ENCODE peak calls at places on chromosomes 16 and 17, in seven cellular contexts. T is left ventricle myocardium inferior, K is uterus, G is body of pancreas, J is HFFc6, U is esophagus squamous epithelium, P is fibroblast of mammary gland. Q is an unnamed sample.

GRCh38 chr17:60851181-60851580 is 173.5 kb downstream of the BCAS3 start:
- DNase-seq in T (no peak), K (no peak), G (no peak), J (no peak), U (no peak), P (no peak), Q (no peak)

GRCh38 chr16:11613381-11614303 is 26.9 kb upstream of the LITAF start:
- DNase-seq in T (peak), K (no peak), G (no peak), J (no peak), U (peak), P (no peak), Q (no peak)

GRCh38 chr17:81074440-81074839 is 39.5 kb downstream of the BAIAP2 start:
- DNase-seq in T (no peak), K (no peak), G (no peak), J (no peak), U (no peak), P (no peak), Q (no peak)

GRCh38 chr17:1830288-1830687 is 483 bp downstream of the RPA1 start:
- DNase-seq in T (no peak), K (no peak), G (no peak), J (no peak), U (no peak), P (peak), Q (no peak)

GRCh38 chr17:1008008-1008761 is 11.3 kb downstream of the TIMM22 start:
- DNase-seq in T (peak), K (peak), G (no peak), J (no peak), U (no peak), P (peak), Q (no peak)

GRCh38 chr16:56279132-56279531 is 87.8 kb downstream of the GNAO1 start:
- DNase-seq in T (no peak), K (no peak), G (no peak), J (no peak), U (no peak), P (no peak), Q (no peak)

GRCh38 chr17:64506576-64507417 is at the start of gene CEP95:
- DNase-seq in T (peak), K (peak), G (peak), J (peak), U (peak), P (peak), Q (peak)

GRCh38 chr17:16934836-16935235 is 37.1 kb downstream of the TNFRSF13B start:
- DNase-seq in T (peak), K (no peak), G (no peak), J (no peak), U (no peak), P (no peak), Q (no peak)

GRCh38 chr16:48003226-48003907 is 152.4 kb downstream of the ABCC12 start:
- DNase-seq in T (no peak), K (no peak), G (no peak), J (no peak), U (no peak), P (peak), Q (peak)

GRCh38 chr17:81379523-81379942 is 15.7 kb upstream of the BAHCC1 start:
- DNase-seq in T (no peak), K (no peak), G (peak), J (no peak), U (no peak), P (no peak), Q (no peak)

GRCh38 chr16:69243479-69243878 is 56.5 kb downstream of the SNTB2 start:
- DNase-seq in T (no peak), K (no peak), G (no peak), J (peak), U (no peak), P (peak), Q (no peak)

GRCh38 chr16:25081702-25082101 is 29.8 kb upstream of the LCMT1 start:
- DNase-seq in T (no peak), K (no peak), G (no peak), J (no peak), U (no peak), P (no peak), Q (no peak)

GRCh38 chr17:57578608-57578990 is 166.5 kb downstream of the CCDC182 start:
- DNase-seq in T (no peak), K (no peak), G (no peak), J (no peak), U (no peak), P (peak), Q (no peak)

DNA sequence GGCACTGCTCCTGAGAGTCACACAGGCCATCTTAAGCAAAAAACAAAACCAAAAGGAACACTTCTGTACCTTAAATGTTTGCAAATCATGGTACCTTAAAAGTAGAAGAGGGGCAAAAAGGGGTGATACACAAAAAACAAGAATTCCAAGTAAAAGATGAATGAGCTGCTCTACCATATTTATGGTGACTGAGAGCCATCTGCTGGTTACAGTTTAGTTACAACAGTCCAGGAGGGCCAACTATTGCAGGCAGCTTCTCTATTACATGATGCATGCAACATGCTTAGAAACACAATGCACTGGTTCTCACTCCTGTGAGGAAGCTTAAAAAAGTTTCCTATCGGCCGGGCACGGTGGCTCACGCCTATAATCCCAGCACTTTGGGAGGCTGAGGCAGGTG is 53.5 kb downstream of the STX8 start:
- DNase-seq in T (no peak), K (no peak), G (no peak), J (peak), U (no peak), P (peak), Q (peak)
- TF ChIP-seq CTCF in T (peak), K (peak), G (peak), J (peak), U (peak), P (peak), Q (peak)

GRCh38 chr17:5562172-5562571 is 22.1 kb downstream of the NLRP1 start:
- DNase-seq in T (no peak), K (no peak), G (no peak), J (no peak), U (no peak), P (no peak), Q (no peak)
- TF ChIP-seq CTCF in T (no peak), K (no peak), G (no peak), J (no peak), U (no peak), P (no peak), Q (no peak)

GRCh38 chr17:45296003-45296832 is 20.6 kb downstream of the MAP3K14 start:
- DNase-seq in T (peak), K (no peak), G (no peak), J (peak), U (no peak), P (peak), Q (no peak)

GRCh38 chr17:45294506-45294905 is 22.3 kb downstream of the MAP3K14 start:
- DNase-seq in T (peak), K (no peak), G (peak), J (peak), U (no peak), P (peak), Q (no peak)

GRCh38 chr17:45291170-45291805 is 25.5 kb downstream of the MAP3K14 start:
- DNase-seq in T (peak), K (no peak), G (no peak), J (no peak), U (no peak), P (no peak), Q (no peak)

GRCh38 chr17:45292696-45293412 is 24.0 kb downstream of the MAP3K14 start:
- DNase-seq in T (no peak), K (no peak), G (peak), J (no peak), U (no peak), P (no peak), Q (no peak)

DNA sequence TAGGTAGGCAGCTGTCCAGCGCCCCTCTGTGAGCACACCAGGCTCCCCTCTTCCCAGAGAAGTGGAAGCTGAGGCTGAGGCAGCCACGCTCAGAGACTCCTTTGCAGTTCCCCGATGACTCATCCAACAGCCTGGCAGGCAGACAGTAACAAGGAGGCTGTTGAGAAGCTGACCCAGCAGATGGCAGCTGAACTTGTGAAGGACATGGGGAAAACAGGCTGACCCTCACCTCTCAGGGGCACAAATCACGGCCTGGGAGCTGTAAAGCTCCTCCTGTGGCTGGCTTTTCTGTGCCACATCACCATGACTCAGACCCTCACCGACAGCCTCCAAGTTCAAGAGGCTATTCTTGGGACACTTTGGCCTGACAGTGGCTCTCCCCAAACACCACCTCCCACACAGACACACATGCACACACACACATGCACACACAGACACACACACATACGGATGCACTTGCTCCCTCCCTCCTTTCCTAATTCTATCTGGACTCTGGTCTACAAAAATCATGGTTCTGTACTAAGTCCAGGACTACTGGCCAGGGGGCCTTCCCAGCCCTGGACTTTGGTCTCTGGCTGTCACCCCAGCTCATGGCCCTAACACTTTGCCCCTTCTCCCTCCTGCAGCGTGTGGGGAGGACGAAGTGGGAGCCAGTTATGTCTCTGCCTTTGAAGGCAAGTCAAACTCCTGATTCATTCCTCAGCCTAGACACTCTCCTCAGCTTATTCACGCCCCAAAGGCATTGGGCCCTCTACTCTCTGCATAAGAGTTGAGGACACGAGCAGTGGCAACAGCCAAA is 23.2 kb downstream of the MAP3K14 start:
- DNase-seq in T (peak), K (peak), G (peak), J (peak), U (no peak), P (peak), Q (peak)
- TF ChIP-seq CTCF in T (no peak), K (no peak), G (no peak), J (peak), U (no peak), P (peak), Q (no peak)

DNA sequence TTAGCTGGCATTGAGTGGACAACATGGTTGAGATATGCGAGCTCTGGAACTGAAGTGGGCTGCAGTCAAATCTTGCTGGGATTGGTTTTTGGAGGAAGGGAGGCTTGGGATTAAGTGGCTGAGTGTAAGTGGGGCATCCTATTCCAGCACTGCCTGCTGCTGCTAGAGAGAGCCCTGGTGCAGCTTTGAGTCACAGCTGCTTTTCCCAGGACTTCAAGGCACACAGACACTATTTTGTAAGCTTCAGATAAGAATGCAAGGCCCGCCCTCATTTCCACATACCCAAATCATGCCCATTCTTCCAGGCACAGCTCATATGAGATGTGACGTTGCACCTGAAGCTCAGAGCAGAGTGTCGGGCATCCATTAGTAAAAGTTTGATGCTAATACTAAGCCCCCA is 10.2 kb upstream of the MAF start:
- DNase-seq in T (no peak), K (no peak), G (no peak), J (no peak), U (no peak), P (no peak), Q (no peak)
- TF ChIP-seq CTCF in T (no peak), K (no peak), G (no peak), J (no peak), U (no peak), P (no peak), Q (no peak)

GRCh38 chr16:77916111-77916510 is 106.2 kb upstream of the CLEC3A start:
- DNase-seq in T (no peak), K (no peak), G (no peak), J (no peak), U (no peak), P (no peak), Q (no peak)

GRCh38 chr16:77913738-77914263 is 108.5 kb upstream of the CLEC3A start:
- DNase-seq in T (no peak), K (no peak), G (no peak), J (no peak), U (no peak), P (no peak), Q (no peak)

DNA sequence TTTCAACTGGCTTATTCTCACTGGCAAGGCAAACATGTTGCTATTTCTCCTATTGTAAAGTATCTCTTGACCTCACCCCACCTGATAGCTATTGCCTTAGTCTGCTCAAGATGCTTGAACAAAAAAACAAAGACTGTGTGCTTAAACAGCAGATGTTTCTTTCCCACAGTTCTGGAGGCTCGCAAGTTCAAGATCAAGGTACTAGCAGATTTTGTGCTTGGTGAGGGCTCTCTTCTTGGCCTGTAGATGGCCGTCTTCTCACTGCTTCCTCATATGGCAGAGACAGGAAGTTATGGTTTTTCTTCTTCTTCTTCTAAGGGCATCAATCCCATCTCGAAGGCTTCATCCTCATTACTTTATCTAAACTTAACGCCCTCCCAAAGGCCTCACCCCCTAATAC is 109.7 kb upstream of the CLEC3A start:
- DNase-seq in T (no peak), K (no peak), G (no peak), J (no peak), U (no peak), P (no peak), Q (no peak)
- TF ChIP-seq CTCF in T (no peak), K (no peak), G (no peak), J (no peak), U (no peak), P (no peak), Q (no peak)

GRCh38 chr17:83106036-83106577 is 26.7 kb downstream of the METRNL start:
- DNase-seq in T (no peak), K (no peak), G (no peak), J (no peak), U (no peak), P (no peak), Q (no peak)

GRCh38 chr17:83103938-83104311 is 24.5 kb downstream of the METRNL start:
- DNase-seq in T (no peak), K (no peak), G (no peak), J (no peak), U (no peak), P (no peak), Q (no peak)

GRCh38 chr17:83105512-83105911 is 26.1 kb downstream of the METRNL start:
- DNase-seq in T (no peak), K (no peak), G (no peak), J (no peak), U (no peak), P (no peak), Q (no peak)

GRCh38 chr17:83103200-83103937 is 24.0 kb downstream of the METRNL start:
- DNase-seq in T (no peak), K (no peak), G (peak), J (no peak), U (no peak), P (peak), Q (no peak)

DNA sequence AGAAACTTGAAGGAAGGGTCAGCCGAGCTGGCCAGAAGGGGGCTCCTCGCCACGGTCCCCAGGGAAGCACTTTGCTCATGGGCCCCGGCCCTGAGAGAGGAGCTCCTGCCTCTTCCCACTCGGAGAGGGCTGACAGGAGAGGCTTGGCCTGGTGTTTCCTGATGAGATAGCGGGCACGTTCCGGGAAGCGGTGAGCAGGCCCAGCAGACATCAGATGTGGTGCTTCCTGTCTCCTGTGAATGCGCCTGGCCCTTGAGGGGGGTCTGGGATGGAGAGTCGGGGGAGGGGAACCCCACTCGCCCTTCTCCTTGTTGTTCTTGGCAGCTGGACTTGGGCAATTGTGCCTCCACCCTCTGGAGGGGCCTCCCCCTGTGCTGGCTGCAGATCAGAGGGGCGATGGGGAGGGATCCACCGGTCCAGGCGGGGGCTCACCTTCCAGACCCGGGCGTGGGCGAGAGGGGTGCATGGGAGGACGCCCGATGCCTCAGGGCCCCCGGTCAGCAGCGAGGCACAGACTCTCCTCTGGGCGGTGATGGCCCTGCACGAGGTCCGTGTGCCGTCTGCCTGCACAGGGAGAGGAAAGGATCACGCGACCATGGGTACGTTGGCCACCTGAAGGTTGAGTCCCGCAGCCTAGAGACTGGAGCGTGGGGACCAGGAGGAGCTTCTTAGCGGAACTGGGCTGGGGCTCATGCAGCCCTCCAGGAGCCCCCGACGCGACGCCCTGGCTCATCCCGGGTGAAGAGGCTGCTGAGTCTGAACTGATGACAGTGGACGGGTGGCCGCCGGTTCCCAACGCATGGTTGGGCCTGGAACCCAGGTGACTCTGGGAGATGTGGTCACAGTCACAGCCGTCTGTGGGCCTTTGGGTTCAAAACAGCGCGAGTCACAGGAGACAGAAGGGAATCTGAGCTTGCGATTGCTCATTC is 25.4 kb downstream of the METRNL start:
- DNase-seq in T (no peak), K (no peak), G (no peak), J (no peak), U (no peak), P (no peak), Q (no peak)
- TF ChIP-seq CTCF in T (no peak), K (no peak), G (no peak), J (peak), U (no peak), P (no peak), Q (no peak)

GRCh38 chr17:75667825-75668224 is 687 bp downstream of the SAP30BP start:
- DNase-seq in T (no peak), K (no peak), G (no peak), J (no peak), U (no peak), P (no peak), Q (no peak)
- TF ChIP-seq CTCF in T (no peak), K (no peak), G (no peak), J (no peak), U (no peak), P (no peak), Q (no peak)

DNA sequence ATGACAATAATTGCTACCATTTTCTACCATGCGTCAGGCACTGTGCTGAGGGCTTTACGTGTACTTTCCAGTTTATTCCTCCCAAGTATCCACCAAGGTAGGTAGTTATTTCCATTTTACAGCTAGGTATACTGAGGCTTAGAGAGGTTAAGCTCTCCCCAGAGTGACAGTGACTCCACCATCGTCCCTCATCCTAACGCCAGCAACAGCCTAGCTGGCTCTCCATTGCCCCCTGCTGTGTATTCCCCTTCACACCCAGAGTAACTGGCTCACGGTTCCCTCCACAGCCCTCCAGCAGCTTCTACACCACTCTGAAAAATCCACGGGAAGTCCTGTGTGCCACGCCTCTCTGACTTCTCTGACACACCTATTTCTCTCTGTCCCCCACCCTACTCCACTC is 7.1 kb upstream of the ASGR1 start:
- DNase-seq in T (no peak), K (no peak), G (no peak), J (no peak), U (no peak), P (peak), Q (no peak)
- TF ChIP-seq CTCF in T (no peak), K (no peak), G (no peak), J (peak), U (peak), P (peak), Q (no peak)

DNA sequence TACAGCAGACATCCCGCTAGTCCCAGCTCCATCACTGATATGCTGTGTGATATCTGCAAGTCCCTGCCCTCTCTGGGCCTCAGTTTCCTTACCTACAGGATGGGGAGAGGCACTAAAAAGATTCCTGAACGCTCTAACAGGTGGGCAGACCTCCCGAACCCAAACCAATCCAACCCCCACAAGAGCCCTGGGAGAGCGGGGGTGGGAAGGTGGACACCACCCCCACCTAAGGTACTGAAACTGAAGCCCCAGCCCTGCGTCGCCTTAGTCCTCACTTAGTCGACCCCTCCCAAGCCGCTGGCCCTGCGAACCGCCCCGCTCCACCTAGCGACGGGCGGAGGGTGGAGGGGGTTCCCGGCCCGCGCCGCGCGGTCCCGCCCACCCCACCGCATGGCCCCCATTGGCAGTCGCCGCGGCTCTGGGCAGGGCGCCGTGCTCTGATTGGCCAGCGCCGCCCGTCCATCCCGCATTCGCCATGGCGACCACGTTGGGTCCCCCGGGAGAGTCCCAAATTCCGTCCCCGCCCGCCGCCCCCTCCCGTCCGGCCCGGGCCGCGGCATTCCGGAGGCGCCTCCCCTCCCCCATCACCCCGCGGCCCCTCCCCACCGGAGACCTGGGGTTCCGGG is 578 bp downstream of the CCDC102A start:
- DNase-seq in T (peak), K (peak), G (peak), J (peak), U (no peak), P (peak), Q (peak)
- TF ChIP-seq CTCF in T (peak), K (no peak), G (no peak), J (peak), U (peak), P (no peak), Q (no peak)